ENCODE peak calls at places on chromosomes 6 and 20, in ten cellular contexts. K, B, H, A, V, L, Y, T, Z and R are unnamed samples.

GRCh38 chr20:62765432-62766070 is 30.7 kb upstream of the MRGBP start:
- DNase-seq in K (no peak), L (no peak), V (no peak), A (no peak), Z (no peak), B (no peak), H (no peak), Y (no peak), T (no peak), R (no peak)

GRCh38 chr20:43570496-43570895 is 11.7 kb downstream of the SGK2 start:
- DNase-seq in H (no peak), V (no peak), L (no peak), Y (no peak), K (no peak), B (no peak), T (no peak), A (no peak), Z (no peak), R (no peak)

GRCh38 chr6:35016417-35017221 is 124.5 kb downstream of the TCP11 start:
- DNase-seq in H (no peak), K (no peak), Y (peak), Z (peak), T (no peak), V (no peak), B (peak), L (no peak), A (peak), R (no peak)

GRCh38 chr6:101730954-101731353 is 337.4 kb downstream of the GRIK2 start:
- DNase-seq in V (no peak), L (no peak), B (no peak), A (no peak), T (no peak), Y (no peak), Z (peak), H (no peak), K (no peak), R (no peak)

GRCh38 chr6:14838041-14838596 is 407.8 kb upstream of the JARID2 start:
- DNase-seq in B (no peak), Y (no peak), T (no peak), K (no peak), Z (no peak), H (no peak), L (no peak), V (no peak), A (no peak), R (no peak)

GRCh38 chr20:56875052-56875663 is 246.1 kb downstream of the TFAP2C start:
- DNase-seq in T (no peak), Y (no peak), L (peak), Z (peak), H (no peak), A (peak), K (peak), B (no peak), V (peak), R (no peak)

GRCh38 chr6:137866200-137866913 is 702 bp upstream of the TNFAIP3 start:
- DNase-seq in Y (no peak), K (no peak), A (no peak), L (peak), Z (no peak), H (no peak), V (no peak), T (no peak), B (no peak), R (peak)

GRCh38 chr20:32945710-32946221 is 58.5 kb downstream of the SUN5 start:
- DNase-seq in V (peak), Z (peak), H (no peak), Y (no peak), T (no peak), A (peak), L (peak), K (no peak), B (no peak), R (no peak)

GRCh38 chr6:138719011-138719635 is 54.4 kb upstream of the CCDC28A start:
- DNase-seq in Y (no peak), A (no peak), Z (no peak), V (no peak), K (no peak), L (no peak), B (no peak), H (no peak), T (no peak), R (no peak)

GRCh38 chr20:36932476-36933426 is 18.8 kb downstream of the SAMHD1 start:
- DNase-seq in A (peak), H (no peak), V (no peak), T (no peak), B (no peak), Y (no peak), Z (peak), K (no peak), L (no peak), R (no peak)

GRCh38 chr6:44668976-44669934 is 281.7 kb downstream of the CDC5L start:
- DNase-seq in A (no peak), V (no peak), B (no peak), L (no peak), T (no peak), K (no peak), H (no peak), Z (no peak), Y (no peak), R (no peak)

GRCh38 chr6:105409734-105410133 is 6.9 kb upstream of the PREP start:
- DNase-seq in T (no peak), H (no peak), B (no peak), A (no peak), V (no peak), L (no peak), K (no peak), Y (no peak), Z (no peak), R (no peak)

GRCh38 chr20:25421107-25421506 is 13.6 kb downstream of the GINS1 start:
- DNase-seq in V (no peak), L (no peak), K (no peak), Y (no peak), Z (peak), T (no peak), A (no peak), H (no peak), B (no peak), R (no peak)

GRCh38 chr20:63033635-63034510 is 27.1 kb upstream of the BHLHE23 start:
- DNase-seq in V (no peak), K (no peak), T (peak), B (no peak), Y (no peak), A (no peak), Z (no peak), H (no peak), L (no peak), R (no peak)

GRCh38 chr6:152271681-152272464 is 365.3 kb downstream of the SYNE1 start:
- DNase-seq in Z (peak), A (no peak), L (peak), V (peak), K (peak), B (peak), H (no peak), T (no peak), Y (no peak), R (no peak)

GRCh38 chr6:169808608-169808967 is 57.2 kb downstream of the ERMARD start:
- DNase-seq in H (no peak), Z (no peak), Y (no peak), L (no peak), T (no peak), K (no peak), V (no peak), A (no peak), B (no peak), R (no peak)

GRCh38 chr6:31651602-31652191 is 764 bp downstream of the BAG6 start:
- DNase-seq in T (no peak), A (no peak), V (peak), Y (peak), H (no peak), Z (peak), K (no peak), B (no peak), L (peak), R (no peak)

GRCh38 chr20:61877331-61877730 is 188.3 kb downstream of the TAF4 start:
- DNase-seq in H (no peak), A (no peak), T (no peak), Z (no peak), Y (no peak), B (no peak), L (no peak), K (no peak), V (no peak), R (no peak)

GRCh38 chr20:25397827-25398226 is 7.2 kb upstream of the ABHD12 start:
- DNase-seq in A (no peak), Y (no peak), B (no peak), L (peak), Z (peak), K (no peak), T (no peak), H (no peak), V (no peak), R (no peak)

GRCh38 chr6:46440133-46440532 is 51.1 kb downstream of the RCAN2 start:
- DNase-seq in Y (no peak), L (no peak), V (no peak), K (no peak), A (no peak), H (no peak), B (no peak), Z (peak), T (no peak), R (no peak)

GRCh38 chr20:46088409-46089075 is 1.2 kb downstream of the NCOA5 start:
- DNase-seq in H (no peak), T (no peak), Y (no peak), V (peak), Z (peak), K (no peak), B (no peak), L (peak), A (no peak), R (no peak)

GRCh38 chr6:14917101-14917500 is 328.8 kb upstream of the JARID2 start:
- DNase-seq in K (no peak), Z (peak), L (peak), Y (no peak), A (peak), T (no peak), B (no peak), H (no peak), V (peak), R (no peak)

GRCh38 chr6:18214003-18214402 is 50.3 kb downstream of the DEK start:
- DNase-seq in B (no peak), K (no peak), T (no peak), Y (peak), L (no peak), V (no peak), H (no peak), Z (no peak), A (no peak), R (no peak)
- H3K27ac ChIP-seq in B (no peak), K (no peak), T (no peak), Y (no peak), L (no peak), V (no peak), H (no peak), Z (no peak), A (no peak), R (no peak)

GRCh38 chr6:2507638-2508037 is 243.1 kb downstream of the MYLK4 start:
- DNase-seq in K (no peak), Z (no peak), B (no peak), T (no peak), H (no peak), L (no peak), A (no peak), Y (no peak), V (no peak), R (no peak)
- H3K27ac ChIP-seq in K (peak), Z (no peak), B (no peak), T (no peak), H (no peak), L (no peak), A (no peak), Y (no peak), V (no peak), R (no peak)

DNA sequence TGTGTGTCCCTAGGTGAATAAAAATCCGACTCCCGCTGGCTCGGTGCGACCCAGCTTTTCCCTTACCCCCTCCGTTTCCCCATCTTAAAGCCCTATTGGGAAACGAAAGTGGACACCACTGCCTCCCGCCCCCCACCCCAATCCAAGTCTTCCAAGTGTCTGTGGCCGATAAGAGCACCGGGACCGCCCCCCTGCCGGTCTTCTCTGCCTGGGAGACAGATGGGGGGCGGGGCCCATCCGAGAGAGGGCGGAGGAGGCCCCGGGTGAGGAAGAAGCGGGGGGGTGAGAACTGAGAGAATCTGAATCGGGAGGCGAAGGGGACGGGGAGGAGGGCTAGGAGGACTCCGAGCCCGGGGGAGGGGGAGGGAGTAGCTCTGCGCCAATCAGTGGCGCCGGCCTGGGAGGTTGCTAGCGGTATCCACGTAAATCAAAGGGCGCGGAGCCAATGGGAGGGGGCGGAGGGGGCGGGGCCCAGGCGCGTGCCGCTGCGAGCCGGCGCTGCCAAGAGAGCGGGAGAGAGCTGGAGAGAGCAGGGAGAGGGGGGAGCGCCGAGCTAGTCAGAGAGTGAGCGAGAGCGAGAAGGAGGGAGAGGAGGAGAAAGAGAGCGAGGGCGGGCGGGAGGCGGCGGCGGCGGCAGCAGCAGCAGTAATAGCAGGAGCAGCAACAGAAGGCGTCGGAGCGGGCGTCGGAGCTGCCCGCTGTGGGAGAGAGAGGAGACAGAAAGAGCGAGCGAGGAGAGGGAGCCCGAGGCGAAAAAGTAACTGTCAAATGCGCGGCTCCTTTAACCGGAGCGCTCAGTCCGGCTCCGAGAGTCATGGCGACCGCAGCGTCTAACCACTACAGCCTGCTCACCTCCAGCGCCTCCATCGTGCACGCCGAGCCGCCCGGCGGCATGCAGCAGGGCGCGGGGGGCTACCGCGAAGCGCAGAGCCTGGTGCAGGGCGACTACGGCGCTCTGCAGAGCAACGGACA is at the start of gene POU3F2:
- DNase-seq in V (peak), H (peak), B (peak), K (no peak), L (peak), T (peak), Y (no peak), A (peak), Z (peak), R (peak)
- H3K27ac ChIP-seq in V (no peak), H (no peak), B (peak), K (no peak), L (no peak), T (no peak), Y (no peak), A (no peak), Z (no peak), R (peak)

GRCh38 chr20:5606347-5606746 is 143.9 kb upstream of the SHLD1 start:
- DNase-seq in B (no peak), A (no peak), K (no peak), L (no peak), Z (no peak), Y (peak), V (no peak), H (no peak), T (no peak), R (no peak)
- H3K27ac ChIP-seq in B (no peak), A (no peak), K (no peak), L (no peak), Z (no peak), Y (no peak), V (no peak), H (no peak), T (no peak), R (no peak)